ENCODE peak calls at places on chromosomes 1 and 21, in four cellular contexts. One of them, this sample, is unnamed.

GRCh38 chr1:163147019-163147418 is 55.7 kb downstream of the RGS5 start:
- DNase-seq in A549: no peak
- DNase-seq in GM12878: no peak
- DNase-seq in K562: no peak
- DNase-seq in this sample: no peak

GRCh38 chr1:150877220-150877516 is 769 bp upstream of the ARNT start:
- DNase-seq in A549: peak
- DNase-seq in GM12878: no peak
- DNase-seq in K562: peak
- DNase-seq in this sample: no peak

GRCh38 chr1:82318921-82319320 is 518.2 kb downstream of the ADGRL2 start:
- DNase-seq in A549: no peak
- DNase-seq in K562: no peak
- DNase-seq in GM12878: no peak
- DNase-seq in this sample: no peak

GRCh38 chr1:227999056-227999930 is 7.5 kb upstream of the WNT3A start:
- DNase-seq in GM12878: peak
- DNase-seq in K562: peak
- DNase-seq in A549: peak
- DNase-seq in this sample: peak

GRCh38 chr1:36971832-36972231 is 62.5 kb downstream of the GRIK3 start:
- DNase-seq in A549: no peak
- DNase-seq in GM12878: no peak
- DNase-seq in K562: no peak
- DNase-seq in this sample: no peak

GRCh38 chr1:29975036-29975694 is 738.8 kb downstream of the PTPRU start:
- DNase-seq in GM12878: no peak
- DNase-seq in K562: peak
- DNase-seq in A549: peak
- DNase-seq in this sample: peak

GRCh38 chr1:35885961-35886558 is 3.1 kb downstream of the AGO1 start:
- DNase-seq in A549: no peak
- DNase-seq in K562: peak
- DNase-seq in GM12878: no peak
- DNase-seq in this sample: no peak

GRCh38 chr21:35469446-35469845 is 420.3 kb upstream of the RUNX1 start:
- DNase-seq in A549: no peak
- DNase-seq in K562: no peak
- DNase-seq in GM12878: no peak
- DNase-seq in this sample: peak

GRCh38 chr1:11940260-11940921 is 5.9 kb downstream of the PLOD1 start:
- DNase-seq in A549: no peak
- DNase-seq in K562: no peak
- DNase-seq in GM12878: no peak
- DNase-seq in this sample: peak

GRCh38 chr1:220696863-220697231 is 6.7 kb downstream of the C1orf115 start:
- DNase-seq in K562: no peak
- DNase-seq in A549: no peak
- DNase-seq in GM12878: no peak
- DNase-seq in this sample: peak

GRCh38 chr1:69109276-69109675 is 458.4 kb upstream of the LRRC7 start:
- DNase-seq in GM12878: no peak
- DNase-seq in K562: no peak
- DNase-seq in A549: no peak
- DNase-seq in this sample: no peak

GRCh38 chr1:84282780-84283333 is 18.7 kb upstream of the SAMD13 start:
- DNase-seq in K562: no peak
- DNase-seq in GM12878: no peak
- DNase-seq in A549: no peak
- DNase-seq in this sample: no peak

GRCh38 chr1:56473582-56474270 is 105.6 kb downstream of the PLPP3 start:
- DNase-seq in K562: no peak
- DNase-seq in A549: no peak
- DNase-seq in GM12878: no peak
- DNase-seq in this sample: peak

GRCh38 chr1:80722611-80723010 is 1078.1 kb upstream of the ADGRL2 start:
- DNase-seq in A549: no peak
- DNase-seq in K562: no peak
- DNase-seq in GM12878: no peak
- DNase-seq in this sample: no peak

GRCh38 chr1:43009274-43009673 is 50.6 kb upstream of the SLC2A1 start:
- DNase-seq in GM12878: no peak
- DNase-seq in A549: no peak
- DNase-seq in K562: peak
- DNase-seq in this sample: no peak

GRCh38 chr1:147377263-147378246 is 135.1 kb downstream of the CHD1L start:
- DNase-seq in A549: no peak
- DNase-seq in K562: peak
- DNase-seq in GM12878: no peak
- DNase-seq in this sample: no peak

GRCh38 chr1:37473431-37474050 is 839 bp upstream of the ZC3H12A start:
- DNase-seq in GM12878: no peak
- DNase-seq in K562: peak
- DNase-seq in A549: peak
- DNase-seq in this sample: no peak

GRCh38 chr1:203464743-203465142 is 10.9 kb upstream of the PRELP start:
- DNase-seq in GM12878: no peak
- DNase-seq in A549: no peak
- DNase-seq in K562: no peak
- DNase-seq in this sample: no peak

GRCh38 chr1:198499588-198499987 is 40.9 kb downstream of the ATP6V1G3 start:
- DNase-seq in K562: no peak
- DNase-seq in GM12878: no peak
- DNase-seq in A549: no peak
- DNase-seq in this sample: peak

GRCh38 chr1:202305168-202305567 is 36.6 kb downstream of the UBE2T start:
- DNase-seq in GM12878: no peak
- DNase-seq in A549: no peak
- DNase-seq in K562: no peak
- DNase-seq in this sample: no peak

GRCh38 chr1:93874025-93874651 is 4.9 kb downstream of the DNTTIP2 start:
- DNase-seq in K562: no peak
- DNase-seq in GM12878: no peak
- DNase-seq in A549: peak
- DNase-seq in this sample: peak

GRCh38 chr1:159208460-159208825 is 3.8 kb downstream of the ACKR1 start:
- DNase-seq in K562: no peak
- DNase-seq in GM12878: no peak
- DNase-seq in A549: no peak
- DNase-seq in this sample: no peak

GRCh38 chr1:100075773-100076172 is 57.0 kb downstream of the SASS6 start:
- DNase-seq in K562: no peak
- DNase-seq in A549: no peak
- DNase-seq in GM12878: peak
- DNase-seq in this sample: peak

GRCh38 chr1:207918016-207918415 is 7.1 kb upstream of the CD34 start:
- DNase-seq in K562: no peak
- DNase-seq in A549: no peak
- DNase-seq in GM12878: no peak
- DNase-seq in this sample: no peak

GRCh38 chr1:170520601-170521000 is 11.4 kb upstream of the GORAB start:
- DNase-seq in GM12878: no peak
- DNase-seq in K562: no peak
- DNase-seq in A549: no peak
- DNase-seq in this sample: peak

GRCh38 chr21:41166947-41167346 is 1.0 kb upstream of the BACE2 start:
- DNase-seq in A549: no peak
- DNase-seq in GM12878: no peak
- DNase-seq in K562: no peak
- DNase-seq in this sample: no peak

GRCh38 chr1:182242641-182243040 is 148.9 kb downstream of the GLUL start:
- DNase-seq in A549: no peak
- DNase-seq in K562: no peak
- DNase-seq in GM12878: no peak
- DNase-seq in this sample: no peak

GRCh38 chr1:170174395-170174794 is 28.6 kb downstream of the NTMT2 start:
- DNase-seq in GM12878: no peak
- DNase-seq in A549: no peak
- DNase-seq in K562: no peak
- DNase-seq in this sample: no peak

GRCh38 chr21:42550817-42551216 is 37.2 kb downstream of the SLC37A1 start:
- DNase-seq in A549: no peak
- DNase-seq in K562: no peak
- DNase-seq in GM12878: no peak
- DNase-seq in this sample: no peak

GRCh38 chr1:55725378-55725777 is 510.2 kb upstream of the USP24 start:
- DNase-seq in K562: no peak
- DNase-seq in A549: peak
- DNase-seq in GM12878: no peak
- DNase-seq in this sample: peak

GRCh38 chr1:235465066-235465465 is 39.2 kb downstream of the B3GALNT2 start:
- DNase-seq in A549: no peak
- DNase-seq in K562: no peak
- DNase-seq in GM12878: no peak
- DNase-seq in this sample: no peak

GRCh38 chr1:235470741-235471439 is 33.4 kb downstream of the B3GALNT2 start:
- DNase-seq in A549: no peak
- DNase-seq in K562: no peak
- DNase-seq in GM12878: no peak
- DNase-seq in this sample: no peak

GRCh38 chr1:235468009-235468408 is 36.2 kb downstream of the B3GALNT2 start:
- DNase-seq in A549: no peak
- DNase-seq in GM12878: no peak
- DNase-seq in K562: no peak
- DNase-seq in this sample: peak

GRCh38 chr1:235473808-235474207 is 30.4 kb downstream of the B3GALNT2 start:
- DNase-seq in A549: no peak
- DNase-seq in K562: no peak
- DNase-seq in GM12878: no peak
- DNase-seq in this sample: peak

DNA sequence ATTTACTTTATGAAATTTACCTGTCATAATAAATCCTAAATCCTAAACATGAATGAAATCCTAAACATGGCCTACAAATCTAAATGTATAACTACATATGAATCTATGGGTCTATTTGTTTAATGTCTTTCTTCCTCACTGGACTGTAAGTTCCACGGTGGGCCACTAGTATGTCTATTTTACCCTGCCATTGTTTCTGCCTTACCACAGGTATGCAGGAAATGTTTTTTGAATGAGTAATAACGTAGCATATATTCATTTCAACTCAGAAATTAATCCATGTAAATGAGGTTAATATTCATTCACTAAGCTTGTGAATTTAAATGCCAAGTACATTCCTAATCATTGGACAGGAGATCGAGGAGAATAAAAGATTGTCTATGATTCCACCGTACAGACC is 35.3 kb downstream of the B3GALNT2 start:
- DNase-seq in A549: peak
- DNase-seq in GM12878: no peak
- DNase-seq in K562: no peak
- DNase-seq in this sample: peak
- TF ChIP-seq ELK1 in A549: no peak
- TF ChIP-seq ELK1 in GM12878: no peak
- TF ChIP-seq ELK1 in K562: no peak
- TF ChIP-seq ELK1 in this sample: no peak

DNA sequence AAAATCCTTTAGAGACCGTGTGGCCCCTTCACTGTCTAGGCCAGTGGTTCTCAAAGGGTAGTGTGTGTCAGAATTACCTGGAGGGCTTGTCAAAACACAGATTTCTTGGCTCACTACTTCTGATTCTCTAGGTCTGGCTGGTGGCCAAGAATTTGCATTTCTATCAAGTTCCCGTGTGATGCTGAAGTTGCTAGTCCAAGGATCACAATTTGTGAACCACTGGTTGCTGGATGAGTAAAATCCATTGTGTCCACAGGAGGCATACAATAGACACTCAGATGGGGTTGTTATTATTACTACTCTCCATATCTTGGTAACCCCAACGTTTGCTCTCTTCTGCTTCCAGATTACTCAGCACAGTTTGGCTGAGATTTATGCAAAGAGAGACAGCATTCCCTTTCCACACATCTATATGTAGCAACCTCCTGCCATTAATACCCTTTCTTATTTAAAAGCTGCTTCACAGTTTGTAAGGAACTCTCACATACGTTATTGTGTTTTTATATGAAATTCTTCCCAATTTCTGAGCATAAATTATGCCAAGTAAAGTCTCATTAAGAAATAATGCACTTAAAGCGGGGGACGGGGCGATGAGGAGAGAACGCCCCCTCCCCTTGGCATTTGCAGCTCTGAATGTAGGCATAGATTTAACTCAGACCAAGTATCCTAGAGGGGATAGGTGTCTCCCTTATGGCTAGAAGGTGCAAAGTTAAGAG is 720 bp upstream of the TMCC2 start:
- DNase-seq in K562: peak
- DNase-seq in A549: peak
- DNase-seq in GM12878: no peak
- DNase-seq in this sample: peak
- TF ChIP-seq ELK1 in K562: no peak
- TF ChIP-seq ELK1 in A549: no peak
- TF ChIP-seq ELK1 in GM12878: no peak
- TF ChIP-seq ELK1 in this sample: no peak

GRCh38 chr1:226449823-226450222 is 41.9 kb upstream of the PARP1 start:
- DNase-seq in K562: no peak
- DNase-seq in GM12878: no peak
- DNase-seq in A549: no peak
- DNase-seq in this sample: no peak
- TF ChIP-seq ELK1 in K562: no peak
- TF ChIP-seq ELK1 in GM12878: no peak
- TF ChIP-seq ELK1 in A549: no peak
- TF ChIP-seq ELK1 in this sample: no peak

DNA sequence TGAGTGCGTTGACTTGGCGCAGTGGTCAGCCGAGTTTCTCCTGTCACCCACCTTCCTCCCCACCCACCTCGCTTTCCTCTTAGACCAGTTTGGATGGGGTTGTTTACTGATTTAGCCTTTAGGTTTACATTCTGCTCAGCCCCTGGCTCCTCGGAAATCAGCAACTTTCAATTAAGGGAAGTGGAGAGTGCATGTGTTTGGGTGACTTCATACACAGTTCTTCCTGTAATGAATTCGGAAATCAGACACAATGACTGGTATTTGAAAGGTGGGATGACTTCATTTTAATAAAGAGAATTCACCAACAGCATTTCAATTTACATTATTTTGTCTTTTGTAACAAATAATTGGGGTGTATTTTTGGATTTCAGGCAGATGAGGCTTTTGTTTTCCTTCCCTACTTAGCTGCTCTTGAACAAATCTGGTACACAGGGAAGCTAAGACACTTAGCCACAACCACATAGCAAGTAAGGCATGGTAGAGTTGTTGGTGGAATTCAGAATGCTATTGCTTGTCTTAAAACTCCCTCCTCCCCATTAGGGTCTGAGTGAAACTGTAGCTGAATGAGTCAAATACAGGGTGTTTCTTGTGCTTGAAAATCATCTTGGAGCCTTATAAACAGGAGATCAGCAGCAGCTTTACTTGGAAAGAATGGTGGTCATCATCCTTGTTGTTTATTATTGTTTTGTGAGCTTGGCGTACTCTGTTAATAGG is 870 bp downstream of the STX12 start:
- DNase-seq in K562: peak
- DNase-seq in A549: peak
- DNase-seq in GM12878: no peak
- DNase-seq in this sample: peak
- TF ChIP-seq ELK1 in K562: no peak
- TF ChIP-seq ELK1 in A549: no peak
- TF ChIP-seq ELK1 in GM12878: no peak
- TF ChIP-seq ELK1 in this sample: no peak

GRCh38 chr1:10556430-10557005 is 81.8 kb downstream of the PEX14 start:
- DNase-seq in K562: peak
- DNase-seq in A549: no peak
- DNase-seq in GM12878: no peak
- DNase-seq in this sample: no peak
- TF ChIP-seq ELK1 in K562: no peak
- TF ChIP-seq ELK1 in A549: no peak
- TF ChIP-seq ELK1 in GM12878: no peak
- TF ChIP-seq ELK1 in this sample: no peak